ENCODE peak calls at places on chromosomes 4 and X, in seven cellular contexts. C is posterior cingulate gyrus, X is NCI-H460, H is HS-5, M is SIG-M5, S is fibroblast of pulmonary artery, A is NCI-H2081. L is an unnamed sample.

GRCh38 chr4:155497306-155497705 is 120.5 kb upstream of the MAP9 start:
- DNase-seq in M (no peak), A (no peak), C (no peak), S (no peak), X (no peak), H (no peak), L (no peak)

GRCh38 chrX:108362026-108362425 is 76.2 kb downstream of the COL4A6 start:
- DNase-seq in A (no peak), X (no peak), M (no peak), S (no peak), H (no peak), C (no peak), L (no peak)

GRCh38 chrX:96480081-96480480 is 204.6 kb upstream of the DIAPH2 start:
- DNase-seq in H (peak; percentile 45), M (no peak), C (no peak), A (no peak), S (peak; percentile 44), X (no peak), L (no peak)

GRCh38 chr4:167117273-167117672 is 117.0 kb downstream of the SPOCK3 start:
- DNase-seq in C (no peak), M (no peak), A (no peak), X (no peak), S (no peak), H (no peak), L (no peak)

GRCh38 chr4:11281720-11282119 is 147.0 kb downstream of the HS3ST1 start:
- DNase-seq in H (no peak), X (no peak), A (no peak), S (peak; percentile 46), C (no peak), M (no peak), L (no peak)

GRCh38 chrX:9529223-9529622 is 64.4 kb downstream of the TBL1X start:
- DNase-seq in H (no peak), M (no peak), C (no peak), A (no peak), X (no peak), S (no peak), L (no peak)

GRCh38 chr4:149009223-149009622 is 567.0 kb upstream of the NR3C2 start:
- DNase-seq in H (no peak), S (no peak), A (no peak), M (no peak), C (no peak), X (no peak), L (no peak)

GRCh38 chr4:1766336-1767057 is 26.6 kb upstream of the FGFR3 start:
- DNase-seq in H (no peak), C (no peak), S (no peak), M (no peak), X (no peak), A (no peak), L (no peak)

GRCh38 chr4:26321326-26322276 is 787 bp downstream of the RBPJ start:
- DNase-seq in H (no peak), A (no peak), X (no peak), M (no peak), S (peak; percentile 32), C (no peak), L (no peak)

GRCh38 chrX:138157850-138158249 is 553.7 kb downstream of the FGF13 start:
- DNase-seq in A (no peak), H (no peak), X (no peak), S (no peak), C (no peak), M (no peak), L (no peak)

GRCh38 chr4:114606240-114606639 is 7.6 kb downstream of the UGT8 start:
- DNase-seq in S (no peak), X (no peak), H (no peak), M (no peak), A (peak; percentile 30), C (no peak), L (no peak)

GRCh38 chr4:48706741-48707140 is 73.3 kb downstream of the FRYL start:
- DNase-seq in X (no peak), C (no peak), M (no peak), S (no peak), A (no peak), H (no peak), L (no peak)

L was measured in RWPE2.